ENCODE peak calls at places on chromosomes 6 and 20, in eight cellular contexts. O is astrocyte of the spinal cord, K is A549, C is psoas muscle, G is cardiac muscle cell, F is AG04449, M is osteoblast, D is stomach. E is an unnamed sample.

GRCh38 chr20:2151805-2152727 is 50.4 kb downstream of the STK35 start:
- DNase-seq in O (peak; percentile 36), K (no peak), C (no peak), G (peak; percentile 38), F (no peak), M (peak; percentile 80), D (peak; percentile 69), E (no peak)

GRCh38 chr6:141290871-141291270 is 841.9 kb upstream of the GJE1 start:
- DNase-seq in O (no peak), K (no peak), C (no peak), G (no peak), F (no peak), M (no peak), D (no peak), E (no peak)

GRCh38 chr20:22942742-22943141 is 92.4 kb upstream of the SSTR4 start:
- DNase-seq in O (no peak), K (no peak), C (no peak), G (no peak), F (no peak), M (no peak), D (no peak), E (no peak)

GRCh38 chr6:39360378-39360777 is 37.9 kb upstream of the KCNK16 start:
- DNase-seq in O (no peak), K (no peak), C (no peak), G (no peak), F (no peak), M (no peak), D (no peak), E (no peak)

GRCh38 chr6:145886228-145886956 is 71.8 kb upstream of the FBXO30 start:
- DNase-seq in O (peak; percentile 50), K (no peak), C (no peak), G (no peak), F (peak; percentile 57), M (peak; percentile 56), D (no peak), E (no peak)

GRCh38 chr20:22227301-22227700 is 357.1 kb downstream of the FOXA2 start:
- DNase-seq in O (no peak), K (no peak), C (no peak), G (no peak), F (no peak), M (no peak), D (no peak), E (no peak)

GRCh38 chr6:28245206-28245941 is 6.7 kb downstream of the ZKSCAN4 start:
- DNase-seq in O (no peak), K (no peak), C (no peak), G (no peak), F (no peak), M (no peak), D (no peak), E (no peak)

GRCh38 chr6:33926451-33926850 is 122.6 kb upstream of the MLN start:
- DNase-seq in O (no peak), K (peak; percentile 15), C (no peak), G (no peak), F (no peak), M (no peak), D (no peak), E (no peak)

GRCh38 chr20:1734269-1734858 is 76.8 kb upstream of the SIRPG start:
- DNase-seq in O (peak; percentile 7), K (no peak), C (no peak), G (no peak), F (no peak), M (peak; percentile 64), D (no peak), E (no peak)

GRCh38 chr20:650954-651353 is 2.0 kb downstream of the SRXN1 start:
- DNase-seq in O (no peak), K (no peak), C (no peak), G (peak; percentile 35), F (no peak), M (no peak), D (no peak), E (no peak)

GRCh38 chr6:25660512-25660911 is 8.5 kb downstream of the SCGN start:
- DNase-seq in O (no peak), K (peak; percentile 67), C (no peak), G (peak; percentile 54), F (no peak), M (peak; percentile 65), D (no peak), E (no peak)

GRCh38 chr6:106496791-106497190 is 132.5 kb downstream of the RTN4IP1 start:
- DNase-seq in O (no peak), K (no peak), C (no peak), G (no peak), F (no peak), M (no peak), D (no peak), E (no peak)

GRCh38 chr6:89936177-89936576 is 41.9 kb downstream of the GJA10 start:
- DNase-seq in O (no peak), K (no peak), C (no peak), G (no peak), F (no peak), M (no peak), D (no peak), E (no peak)

GRCh38 chr20:49983848-49984408 is 1.1 kb downstream of the SNAI1 start:
- DNase-seq in O (peak; percentile 39), K (no peak), C (peak; percentile 30), G (peak; percentile 68), F (no peak), M (peak; percentile 87), D (no peak), E (no peak)

GRCh38 chr20:19806806-19807691 is 49.0 kb downstream of the RIN2 start:
- DNase-seq in O (peak; percentile 54), K (no peak), C (no peak), G (peak; percentile 62), F (no peak), M (peak; percentile 73), D (no peak), E (no peak)

GRCh38 chr20:59164681-59165388 is 1.2 kb downstream of the ZNF831 start:
- DNase-seq in O (no peak), K (no peak), C (no peak), G (no peak), F (no peak), M (no peak), D (no peak), E (no peak)

GRCh38 chr6:7424967-7425807 is 35.6 kb downstream of the RIOK1 start:
- DNase-seq in O (no peak), K (peak; percentile 29), C (no peak), G (peak; percentile 72), F (no peak), M (peak; percentile 94), D (no peak), E (peak; percentile 35)

DNA sequence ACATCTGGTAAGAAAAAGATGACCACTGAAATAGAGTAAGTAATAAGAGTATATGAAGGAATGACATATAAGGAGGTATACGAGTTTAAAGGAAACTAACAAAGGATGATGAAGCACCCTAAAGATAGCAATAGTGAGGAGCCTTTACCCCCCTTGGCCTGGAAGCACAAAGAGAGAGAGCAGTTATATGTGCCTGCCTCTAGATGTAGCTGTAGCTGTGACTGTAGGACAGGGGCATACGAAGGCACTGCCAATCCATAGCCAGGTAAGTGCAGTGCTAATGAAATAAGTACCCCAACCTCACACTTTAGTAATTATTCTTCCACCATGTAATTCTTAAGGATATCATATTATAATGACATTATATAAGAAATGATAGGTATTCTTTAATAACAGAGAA is 90.1 kb upstream of the FKBP1C start:
- DNase-seq in O (no peak), K (no peak), C (no peak), G (no peak), F (no peak), M (no peak), D (no peak), E (no peak)
- TF ChIP-seq CTCF in O (no peak), K (no peak), C (no peak), G (no peak), F (no peak), M (no peak), D (no peak), E (no peak)

GRCh38 chr6:5846889-5847288 is 159.8 kb downstream of the NRN1 start:
- DNase-seq in O (no peak), K (no peak), C (no peak), G (no peak), F (no peak), M (no peak), D (no peak), E (no peak)
- H3K4me3 ChIP-seq in O (no peak overlapping the region), K (no peak overlapping the region), C (no peak overlapping the region), G (no peak overlapping the region), F (no peak overlapping the region), M (no peak overlapping the region), D (no peak overlapping the region), E (no peak overlapping the region)

GRCh38 chr6:160161647-160161986 is 40.0 kb downstream of the SLC22A1 start:
- DNase-seq in O (no peak), K (no peak), C (no peak), G (no peak), F (no peak), M (no peak), D (no peak), E (no peak)

GRCh38 chr6:160160929-160161646 is 39.5 kb downstream of the SLC22A1 start:
- DNase-seq in O (no peak), K (no peak), C (no peak), G (no peak), F (no peak), M (peak; percentile 42), D (no peak), E (no peak)

GRCh38 chr6:160162167-160162566 is 40.6 kb downstream of the SLC22A1 start:
- DNase-seq in O (no peak), K (no peak), C (no peak), G (no peak), F (no peak), M (no peak), D (no peak), E (no peak)

GRCh38 chr6:160163425-160163824 is 41.8 kb downstream of the SLC22A1 start:
- DNase-seq in O (no peak), K (no peak), C (no peak), G (no peak), F (no peak), M (no peak), D (no peak), E (no peak)

GRCh38 chr6:160160450-160160849 is 38.8 kb downstream of the SLC22A1 start:
- DNase-seq in O (peak; percentile 29), K (no peak), C (no peak), G (no peak), F (no peak), M (no peak), D (peak; percentile 65), E (no peak)
- TF ChIP-seq CTCF in O (peak; percentile 21), K (peak; percentile 13), C (no peak), G (no peak), F (no peak), M (peak; percentile 25), D (no peak), E (no peak)

DNA sequence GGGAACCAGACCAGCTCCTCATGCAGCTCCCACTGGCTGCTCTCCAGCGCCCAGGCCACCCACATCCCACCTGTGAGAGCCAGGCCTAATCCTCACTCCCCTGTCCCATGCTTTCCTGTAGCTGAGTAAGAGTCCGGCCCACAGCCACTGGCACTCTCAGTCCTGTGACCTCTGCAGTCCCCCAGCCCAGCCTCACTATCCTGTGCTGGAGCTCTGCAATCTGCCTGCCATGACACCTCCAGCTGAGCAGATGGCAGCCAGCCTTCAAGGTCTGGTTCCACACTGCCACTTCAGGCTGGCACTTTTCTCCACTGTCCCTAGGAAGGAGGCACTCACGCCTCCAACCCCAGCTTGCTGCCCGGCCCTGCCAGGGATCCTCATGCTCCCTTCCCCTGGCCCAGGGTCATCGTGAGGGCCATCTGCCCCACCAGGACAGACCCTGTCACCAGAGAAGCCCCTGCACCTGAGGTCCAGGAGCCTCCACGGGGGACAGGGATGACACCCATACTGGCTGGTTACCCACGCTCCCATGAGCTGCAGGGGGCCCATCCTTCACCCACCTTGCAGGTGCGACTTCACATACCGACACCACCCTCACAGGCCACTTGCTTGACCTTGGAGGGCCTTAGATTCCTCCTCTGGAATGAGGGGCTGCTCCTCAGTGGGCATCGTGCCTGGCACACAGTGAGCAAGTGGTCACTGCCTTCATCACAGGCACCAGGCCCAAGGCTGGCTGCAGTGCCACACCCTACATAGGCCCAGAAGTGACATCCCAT is 100.1 kb downstream of the ASXL1 start:
- DNase-seq in O (no peak), K (no peak), C (no peak), G (no peak), F (no peak), M (no peak), D (no peak), E (no peak)
- H3K4me3 ChIP-seq in O (no peak overlapping the region), K (no peak overlapping the region), C (no peak overlapping the region), G (no peak overlapping the region), F (no peak overlapping the region), M (no peak overlapping the region), D (peak overlapping the region; percentile 54), E (no peak overlapping the region)